ENCODE peak calls at places on chromosomes 6 and 20, in five cellular contexts. One of them, this sample, is unnamed.

GRCh38 chr6:36786055-36786675 is 53.1 kb downstream of the CPNE5 start:
- DNase-seq in GM12891: no peak
- DNase-seq in H1: no peak
- DNase-seq in K562: no peak
- DNase-seq in GM12878: no peak
- DNase-seq in this sample: no peak

GRCh38 chr6:117494283-117494682 is 11.8 kb downstream of the DCBLD1 start:
- DNase-seq in GM12891: no peak
- DNase-seq in H1: no peak
- DNase-seq in K562: peak
- DNase-seq in GM12878: no peak
- DNase-seq in this sample: no peak

GRCh38 chr20:31815408-31816188 is 3.6 kb upstream of the MYLK2 start:
- DNase-seq in GM12891: no peak
- DNase-seq in H1: no peak
- DNase-seq in K562: no peak
- DNase-seq in GM12878: no peak
- DNase-seq in this sample: no peak

GRCh38 chr6:100466410-100467143 is 1.9 kb upstream of the SIM1 start:
- DNase-seq in GM12891: no peak
- DNase-seq in H1: no peak
- DNase-seq in K562: no peak
- DNase-seq in GM12878: no peak
- DNase-seq in this sample: no peak

GRCh38 chr20:53934421-53935352 is 135.7 kb downstream of the BCAS1 start:
- DNase-seq in GM12891: no peak
- DNase-seq in H1: no peak
- DNase-seq in K562: peak
- DNase-seq in GM12878: no peak
- DNase-seq in this sample: no peak

GRCh38 chr20:15756401-15756800 is 816.8 kb downstream of the KIF16B start:
- DNase-seq in GM12891: no peak
- DNase-seq in H1: no peak
- DNase-seq in K562: no peak
- DNase-seq in GM12878: no peak
- DNase-seq in this sample: no peak

GRCh38 chr6:161418458-161418945 is 144.6 kb upstream of the AGPAT4 start:
- DNase-seq in GM12891: peak
- DNase-seq in H1: no peak
- DNase-seq in K562: peak
- DNase-seq in GM12878: no peak
- DNase-seq in this sample: no peak

GRCh38 chr6:156828280-156828703 is 51.1 kb downstream of the ARID1B start:
- DNase-seq in GM12891: no peak
- DNase-seq in H1: no peak
- DNase-seq in K562: peak
- DNase-seq in GM12878: no peak
- DNase-seq in this sample: no peak

GRCh38 chr6:166989427-166990034 is 9.7 kb upstream of the CEP43 start:
- DNase-seq in GM12891: no peak
- DNase-seq in H1: no peak
- DNase-seq in K562: peak
- DNase-seq in GM12878: no peak
- DNase-seq in this sample: no peak

GRCh38 chr6:169263836-169264608 is 10.4 kb upstream of the THBS2 start:
- DNase-seq in GM12891: no peak
- DNase-seq in H1: no peak
- DNase-seq in K562: no peak
- DNase-seq in GM12878: no peak
- DNase-seq in this sample: no peak

GRCh38 chr20:4289875-4290274 is 274.5 kb upstream of the RNF24 start:
- DNase-seq in GM12891: no peak
- DNase-seq in H1: no peak
- DNase-seq in K562: no peak
- DNase-seq in GM12878: no peak
- DNase-seq in this sample: no peak

DNA sequence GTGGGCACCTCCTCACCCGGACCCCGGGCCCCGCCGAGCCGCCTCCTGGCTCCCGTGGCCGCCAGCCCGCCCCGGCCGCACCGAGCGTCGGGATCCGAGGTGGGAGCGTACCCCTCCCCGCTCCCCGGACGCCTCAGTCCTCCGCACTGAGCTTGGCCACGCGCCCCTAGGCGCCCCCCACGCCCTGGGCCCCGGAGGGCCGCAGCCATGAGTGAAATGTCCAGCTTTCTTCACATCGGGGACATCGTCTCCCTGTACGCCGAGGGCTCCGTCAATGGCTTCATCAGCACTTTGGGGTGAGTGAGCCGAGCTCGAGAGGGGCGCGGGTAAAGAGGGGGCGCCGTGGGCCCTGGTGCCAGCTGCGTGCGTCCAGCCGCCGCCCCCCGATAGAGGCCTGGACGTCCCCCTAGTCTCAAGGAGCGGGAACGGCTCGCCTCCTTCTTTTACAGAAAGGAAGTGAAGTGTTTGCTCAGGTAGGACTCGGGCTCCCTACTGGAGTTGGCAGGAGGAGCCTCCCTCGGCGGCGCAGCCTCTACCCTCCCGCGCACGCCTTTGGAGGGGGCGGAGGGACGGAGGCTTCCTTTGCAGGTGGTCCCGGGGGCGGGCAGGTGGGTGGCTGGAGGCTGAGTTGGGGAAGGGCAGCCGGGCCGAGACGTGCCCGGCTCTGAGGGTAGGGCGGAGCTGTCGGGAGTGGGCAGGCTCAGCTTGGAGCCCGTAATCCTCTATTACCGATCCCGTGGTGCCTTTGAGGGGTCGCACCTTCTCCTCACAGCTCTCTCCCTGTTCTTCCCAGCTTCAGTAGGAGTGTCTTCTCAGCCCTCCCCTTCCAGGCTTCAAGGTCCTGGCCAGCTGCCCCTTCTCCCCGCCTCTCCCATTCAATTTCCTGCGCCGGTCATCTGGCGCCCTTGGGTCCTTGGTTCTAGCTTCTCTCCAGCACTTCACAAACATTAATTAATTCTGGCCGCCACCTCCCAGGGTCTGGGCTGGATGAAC is 570 bp downstream of the ITPR3 start:
- DNase-seq in GM12891: peak
- DNase-seq in H1: no peak
- DNase-seq in K562: peak
- DNase-seq in GM12878: no peak
- DNase-seq in this sample: peak
- TF ChIP-seq POLR2AphosphoS5 in GM12891: no peak
- TF ChIP-seq POLR2AphosphoS5 in H1: no peak
- TF ChIP-seq POLR2AphosphoS5 in K562: no peak
- TF ChIP-seq POLR2AphosphoS5 in GM12878: no peak
- TF ChIP-seq POLR2AphosphoS5 in this sample: no peak

DNA sequence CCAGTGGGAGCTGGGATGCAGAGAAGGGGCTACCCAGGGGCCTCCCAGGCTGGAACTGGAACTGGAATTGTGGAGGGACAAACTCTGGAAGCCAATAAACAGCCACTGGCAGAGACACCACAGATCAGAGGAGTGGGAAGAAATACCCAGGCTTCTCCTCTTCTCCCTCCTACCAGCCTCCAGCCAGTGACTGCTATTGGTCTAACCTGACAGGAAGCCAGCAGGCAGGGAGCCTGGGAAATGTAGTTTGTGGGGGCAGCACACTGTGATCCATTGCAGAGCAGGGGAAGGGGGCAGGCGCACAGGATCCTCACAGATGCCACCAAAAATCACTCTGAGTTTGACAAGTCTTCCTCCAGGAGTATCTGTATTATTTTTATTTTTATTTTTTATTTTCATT is 12.1 kb upstream of the MLN start:
- DNase-seq in GM12891: peak
- DNase-seq in H1: no peak
- DNase-seq in K562: peak
- DNase-seq in GM12878: no peak
- DNase-seq in this sample: no peak
- TF ChIP-seq TAF1 in GM12891: no peak
- TF ChIP-seq TAF1 in H1: no peak
- TF ChIP-seq TAF1 in K562: no peak
- TF ChIP-seq TAF1 in GM12878: no peak
- TF ChIP-seq TAF1 in this sample: no peak

DNA sequence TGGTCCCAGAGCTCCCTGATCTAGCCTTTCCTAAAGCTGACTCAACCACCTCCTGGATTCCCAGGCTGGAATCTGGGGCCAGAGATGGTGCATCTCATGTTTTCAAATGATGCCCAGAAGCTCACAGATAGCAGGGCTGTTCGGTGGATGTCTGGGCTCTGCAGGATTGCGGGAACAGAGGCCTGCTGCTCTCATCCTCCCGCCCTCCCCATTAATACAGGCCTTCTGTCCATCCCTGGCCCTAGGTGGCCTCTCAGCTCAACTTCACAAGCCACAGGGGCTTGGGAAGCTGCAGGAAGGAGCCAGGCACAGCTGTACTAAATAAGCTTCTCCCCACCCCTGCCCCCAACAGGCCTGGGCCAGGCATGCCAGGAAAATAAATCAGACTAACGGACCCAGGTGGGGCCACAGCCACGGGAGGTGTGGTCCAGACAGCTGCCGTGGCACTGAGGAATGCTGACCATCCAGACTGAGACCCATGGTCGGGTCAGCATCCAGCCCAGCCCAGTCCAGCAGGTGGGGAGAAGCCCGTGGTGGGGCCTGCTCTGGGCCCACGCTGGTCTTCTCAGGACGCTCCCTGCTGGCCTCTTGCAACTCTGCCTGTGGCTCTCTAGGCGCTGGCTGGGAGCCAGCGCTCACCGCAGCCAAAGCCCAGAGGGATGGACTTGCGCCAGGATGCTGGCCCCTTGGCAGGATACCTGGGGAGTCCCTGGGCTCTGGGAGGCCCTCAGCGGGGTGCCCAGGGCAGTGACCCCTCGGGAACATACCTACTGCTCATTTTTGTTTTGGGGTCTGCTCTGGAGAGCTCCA is 8.5 kb upstream of the YTHDF1 start:
- DNase-seq in GM12891: no peak
- DNase-seq in H1: no peak
- DNase-seq in K562: peak
- DNase-seq in GM12878: no peak
- DNase-seq in this sample: no peak
- TF ChIP-seq POLR2AphosphoS5 in GM12891: no peak
- TF ChIP-seq POLR2AphosphoS5 in H1: no peak
- TF ChIP-seq POLR2AphosphoS5 in K562: no peak
- TF ChIP-seq POLR2AphosphoS5 in GM12878: no peak
- TF ChIP-seq POLR2AphosphoS5 in this sample: no peak

GRCh38 chr6:5050009-5050408 is 35.1 kb upstream of the PPP1R3G start:
- DNase-seq in GM12891: no peak
- DNase-seq in H1: no peak
- DNase-seq in K562: no peak
- DNase-seq in GM12878: no peak
- DNase-seq in this sample: no peak

GRCh38 chr6:5042436-5042835 is 38.6 kb upstream of the RPP40 start:
- DNase-seq in GM12891: no peak
- DNase-seq in H1: no peak
- DNase-seq in K562: no peak
- DNase-seq in GM12878: no peak
- DNase-seq in this sample: no peak

GRCh38 chr6:5045417-5045816 is 39.7 kb upstream of the PPP1R3G start:
- DNase-seq in GM12891: no peak
- DNase-seq in H1: no peak
- DNase-seq in K562: no peak
- DNase-seq in GM12878: no peak
- DNase-seq in this sample: no peak

GRCh38 chr6:5041955-5042354 is 38.1 kb upstream of the RPP40 start:
- DNase-seq in GM12891: no peak
- DNase-seq in H1: no peak
- DNase-seq in K562: no peak
- DNase-seq in GM12878: no peak
- DNase-seq in this sample: no peak

GRCh38 chr6:5044866-5045265 is 40.3 kb upstream of the PPP1R3G start:
- DNase-seq in GM12891: no peak
- DNase-seq in H1: no peak
- DNase-seq in K562: no peak
- DNase-seq in GM12878: no peak
- DNase-seq in this sample: no peak
- TF ChIP-seq TAF1 in GM12891: no peak
- TF ChIP-seq TAF1 in H1: no peak
- TF ChIP-seq TAF1 in K562: no peak
- TF ChIP-seq TAF1 in GM12878: no peak
- TF ChIP-seq TAF1 in this sample: no peak

GRCh38 chr6:146962332-146962731 is 241.9 kb upstream of the STXBP5 start:
- DNase-seq in GM12891: no peak
- DNase-seq in H1: no peak
- DNase-seq in K562: no peak
- DNase-seq in GM12878: no peak
- DNase-seq in this sample: no peak

GRCh38 chr6:146972526-146972925 is 231.7 kb upstream of the STXBP5 start:
- DNase-seq in GM12891: no peak
- DNase-seq in H1: no peak
- DNase-seq in K562: no peak
- DNase-seq in GM12878: no peak
- DNase-seq in this sample: no peak

GRCh38 chr6:146965110-146965689 is 239.0 kb upstream of the STXBP5 start:
- DNase-seq in GM12891: no peak
- DNase-seq in H1: no peak
- DNase-seq in K562: peak
- DNase-seq in GM12878: no peak
- DNase-seq in this sample: no peak

GRCh38 chr6:146968041-146968760 is 236.0 kb upstream of the STXBP5 start:
- DNase-seq in GM12891: no peak
- DNase-seq in H1: no peak
- DNase-seq in K562: no peak
- DNase-seq in GM12878: no peak
- DNase-seq in this sample: no peak
- TF ChIP-seq POLR2AphosphoS5 in GM12891: no peak
- TF ChIP-seq POLR2AphosphoS5 in H1: no peak
- TF ChIP-seq POLR2AphosphoS5 in K562: no peak
- TF ChIP-seq POLR2AphosphoS5 in GM12878: no peak
- TF ChIP-seq POLR2AphosphoS5 in this sample: no peak

GRCh38 chr6:68559716-68560115 is 75.4 kb upstream of the ADGRB3 start:
- DNase-seq in GM12891: no peak
- DNase-seq in H1: no peak
- DNase-seq in K562: peak
- DNase-seq in GM12878: no peak
- DNase-seq in this sample: no peak
- TF ChIP-seq TAF1 in GM12891: no peak
- TF ChIP-seq TAF1 in H1: no peak
- TF ChIP-seq TAF1 in K562: no peak
- TF ChIP-seq TAF1 in GM12878: no peak
- TF ChIP-seq TAF1 in this sample: no peak

GRCh38 chr6:52550014-52550575 is 26.8 kb downstream of the TRAM2 start:
- DNase-seq in GM12891: no peak
- DNase-seq in H1: no peak
- DNase-seq in K562: no peak
- DNase-seq in GM12878: no peak
- DNase-seq in this sample: no peak
- TF ChIP-seq POLR2AphosphoS5 in GM12891: no peak
- TF ChIP-seq POLR2AphosphoS5 in H1: no peak
- TF ChIP-seq POLR2AphosphoS5 in K562: no peak
- TF ChIP-seq POLR2AphosphoS5 in GM12878: no peak
- TF ChIP-seq POLR2AphosphoS5 in this sample: no peak

GRCh38 chr6:20211037-20211940 is 980 bp downstream of the MBOAT1 start:
- DNase-seq in GM12891: no peak
- DNase-seq in H1: no peak
- DNase-seq in K562: peak
- DNase-seq in GM12878: no peak
- DNase-seq in this sample: no peak
- TF ChIP-seq TAF1 in GM12891: no peak
- TF ChIP-seq TAF1 in H1: peak
- TF ChIP-seq TAF1 in K562: no peak
- TF ChIP-seq TAF1 in GM12878: no peak
- TF ChIP-seq TAF1 in this sample: no peak

GRCh38 chr20:57904706-57905105 is 194.9 kb upstream of the PMEPA1 start:
- DNase-seq in GM12891: no peak
- DNase-seq in H1: no peak
- DNase-seq in K562: no peak
- DNase-seq in GM12878: no peak
- DNase-seq in this sample: no peak
- TF ChIP-seq POLR2AphosphoS5 in GM12891: no peak
- TF ChIP-seq POLR2AphosphoS5 in H1: no peak
- TF ChIP-seq POLR2AphosphoS5 in K562: no peak
- TF ChIP-seq POLR2AphosphoS5 in GM12878: no peak
- TF ChIP-seq POLR2AphosphoS5 in this sample: no peak